ENCODE peak calls at places on chromosomes 5 and 9, in four cellular contexts. T, H, U and P are unnamed samples.

GRCh38 chr5:6868170-6868569 is 154.9 kb downstream of the TENT4A start:
- DNase-seq in T (no peak), H (no peak), U (no peak), P (peak)

GRCh38 chr5:67983251-67983941 is 232.2 kb upstream of the PIK3R1 start:
- DNase-seq in T (no peak), H (no peak), U (no peak), P (no peak)

GRCh38 chr9:129089246-129089645 is 8.3 kb downstream of the DOLPP1 start:
- DNase-seq in T (no peak), H (no peak), U (no peak), P (no peak)

GRCh38 chr5:98314262-98314661 is 459.2 kb upstream of the RGMB start:
- DNase-seq in T (no peak), H (no peak), U (no peak), P (no peak)

GRCh38 chr9:77534376-77535057 is 113.6 kb downstream of the GNA14 start:
- DNase-seq in T (peak), H (peak), U (no peak), P (no peak)

GRCh38 chr5:169801324-169801777 is 164.3 kb downstream of the DOCK2 start:
- DNase-seq in T (peak), H (no peak), U (no peak), P (no peak)

GRCh38 chr9:88476491-88477271 is 58.3 kb upstream of the NXNL2 start:
- DNase-seq in T (no peak), H (no peak), U (peak), P (no peak)

GRCh38 chr5:65483474-65484346 is 2.0 kb upstream of the ADAMTS6 start:
- DNase-seq in T (peak), H (peak), U (peak), P (peak)

GRCh38 chr5:169029661-169030274 is 271.2 kb downstream of the SLIT3 start:
- DNase-seq in T (no peak), H (no peak), U (no peak), P (no peak)

GRCh38 chr5:59322887-59323286 is 570.6 kb downstream of the PDE4D start:
- DNase-seq in T (no peak), H (no peak), U (no peak), P (no peak)

GRCh38 chr9:16625831-16626230 is 244.6 kb downstream of the BNC2 start:
- DNase-seq in T (no peak), H (no peak), U (no peak), P (no peak)

DNA sequence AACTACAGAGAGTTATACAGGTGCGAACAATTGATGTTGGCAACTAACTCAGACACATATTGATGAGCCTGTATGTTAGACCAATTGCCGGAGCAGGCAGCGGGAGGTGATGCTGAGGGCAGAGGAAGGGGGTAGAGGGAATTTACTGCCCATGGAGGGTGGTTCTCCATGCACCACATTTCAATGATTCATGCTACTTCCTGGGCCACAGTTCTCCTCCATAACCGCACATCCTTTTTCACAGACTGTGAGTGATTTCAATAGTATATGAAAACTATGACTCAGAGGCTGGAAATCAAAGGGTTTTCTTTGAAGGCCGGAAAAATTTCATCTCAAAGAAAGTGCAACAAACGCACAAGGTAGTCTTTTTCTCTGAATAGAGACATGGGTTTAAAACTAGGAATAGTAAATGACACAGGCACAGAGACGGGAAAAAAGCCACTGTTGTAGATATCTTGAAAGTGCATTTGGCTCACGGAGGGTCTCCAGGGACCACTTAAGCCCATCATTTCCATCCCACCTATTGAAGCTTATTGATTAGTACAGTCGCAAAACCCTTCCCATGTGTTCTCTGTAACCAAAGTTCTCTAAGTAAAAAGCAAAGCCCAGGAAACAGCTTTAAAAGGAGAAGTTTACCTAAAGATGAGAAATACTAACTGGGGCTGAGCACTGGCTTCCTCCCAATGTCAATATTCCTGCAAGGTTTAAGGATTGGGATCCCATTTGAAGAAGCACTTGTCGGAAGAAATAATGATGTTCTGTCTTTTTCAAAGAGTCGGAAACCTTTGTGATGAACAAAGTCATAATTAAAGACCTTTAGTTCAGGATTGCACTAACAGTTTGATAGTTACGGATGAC is 28.0 kb upstream of the ADAM19 start:
- DNase-seq in T (peak), H (peak), U (no peak), P (no peak)
- TF ChIP-seq PBX3 in T (no peak), H (no peak), U (no peak), P (peak)

GRCh38 chr9:110115341-110115820 is 92.6 kb downstream of the C9orf152 start:
- DNase-seq in T (no peak), H (no peak), U (no peak), P (no peak)

GRCh38 chr9:110114888-110115259 is 93.1 kb downstream of the C9orf152 start:
- DNase-seq in T (no peak), H (no peak), U (no peak), P (no peak)

GRCh38 chr9:110111868-110112267 is 96.1 kb downstream of the C9orf152 start:
- DNase-seq in T (no peak), H (no peak), U (no peak), P (no peak)

GRCh38 chr9:110114086-110114887 is 93.7 kb downstream of the C9orf152 start:
- DNase-seq in T (no peak), H (peak), U (no peak), P (no peak)

DNA sequence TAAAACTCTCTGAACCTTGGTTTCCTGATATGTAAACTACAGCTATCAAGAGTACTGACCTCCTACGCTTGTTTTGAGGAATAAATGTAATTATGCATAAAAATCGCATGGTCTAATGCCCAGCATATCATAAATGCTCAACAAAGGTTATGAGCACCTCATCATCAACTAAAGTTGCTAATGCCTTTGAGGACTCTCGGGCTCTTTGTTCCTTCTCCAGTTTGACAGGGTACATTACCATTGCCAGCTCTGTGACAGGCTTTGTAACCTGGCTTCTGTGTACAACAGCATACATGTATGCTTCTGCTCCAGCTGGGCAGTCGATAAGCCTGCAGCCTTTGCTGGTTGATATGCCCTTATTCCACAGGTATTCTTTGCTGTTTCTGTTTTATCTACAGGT is 95.2 kb downstream of the C9orf152 start:
- DNase-seq in T (no peak), H (no peak), U (no peak), P (no peak)
- TF ChIP-seq PBX3 in T (no peak), H (no peak), U (no peak), P (no peak)

GRCh38 chr5:165642366-165642765 is 2136.9 kb downstream of the MAT2B start:
- DNase-seq in T (no peak), H (no peak), U (no peak), P (no peak)
- TF ChIP-seq PBX3 in T (no peak), H (no peak), U (no peak), P (no peak)

DNA sequence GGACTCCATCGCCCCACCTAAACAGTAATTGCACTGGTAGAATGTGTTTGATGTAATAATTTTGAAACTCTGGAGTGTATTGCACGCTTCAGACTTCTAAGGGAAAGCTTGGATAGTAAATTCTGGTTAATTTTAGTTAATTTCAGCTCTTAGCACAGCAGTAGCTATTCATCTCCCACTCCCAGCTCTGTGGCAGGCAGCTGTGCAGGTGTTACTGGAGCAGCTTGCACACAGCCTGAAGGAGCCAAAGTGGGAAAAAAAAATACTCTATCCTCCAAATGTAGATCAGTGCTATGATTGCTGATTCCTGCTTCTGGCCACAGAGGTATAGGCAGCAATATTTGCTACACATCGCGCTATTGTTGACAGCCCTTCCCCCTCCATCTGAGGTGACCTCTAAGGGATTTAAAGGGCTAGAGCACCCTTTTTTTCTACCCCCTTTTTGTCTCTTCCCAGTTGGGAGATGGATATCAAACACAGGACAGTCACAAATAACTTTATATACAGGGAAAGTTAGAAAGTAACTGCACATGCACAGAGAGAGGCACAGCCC is 97.4 kb downstream of the KCTD16 start:
- DNase-seq in T (no peak), H (no peak), U (no peak), P (no peak)
- TF ChIP-seq PBX3 in T (no peak), H (no peak), U (no peak), P (no peak)

GRCh38 chr5:119344231-119344630 is 11.6 kb upstream of the TNFAIP8 start:
- DNase-seq in T (no peak), H (no peak), U (no peak), P (no peak)
- TF ChIP-seq PBX3 in T (no peak), H (no peak), U (no peak), P (no peak)

GRCh38 chr9:133477992-133478850 is 678 bp downstream of the SLC2A6 start:
- DNase-seq in T (no peak), H (peak), U (no peak), P (no peak)

GRCh38 chr9:133476531-133476930 is 2.4 kb downstream of the SLC2A6 start:
- DNase-seq in T (no peak), H (no peak), U (no peak), P (no peak)

GRCh38 chr9:133476941-133477340 is 2.0 kb downstream of the SLC2A6 start:
- DNase-seq in T (no peak), H (no peak), U (no peak), P (no peak)

GRCh38 chr9:133476036-133476435 is 2.9 kb downstream of the SLC2A6 start:
- DNase-seq in T (no peak), H (no peak), U (no peak), P (no peak)

GRCh38 chr9:133477461-133477860 is 1.4 kb downstream of the SLC2A6 start:
- DNase-seq in T (no peak), H (no peak), U (no peak), P (no peak)
- TF ChIP-seq PBX3 in T (no peak), H (no peak), U (no peak), P (no peak)

DNA sequence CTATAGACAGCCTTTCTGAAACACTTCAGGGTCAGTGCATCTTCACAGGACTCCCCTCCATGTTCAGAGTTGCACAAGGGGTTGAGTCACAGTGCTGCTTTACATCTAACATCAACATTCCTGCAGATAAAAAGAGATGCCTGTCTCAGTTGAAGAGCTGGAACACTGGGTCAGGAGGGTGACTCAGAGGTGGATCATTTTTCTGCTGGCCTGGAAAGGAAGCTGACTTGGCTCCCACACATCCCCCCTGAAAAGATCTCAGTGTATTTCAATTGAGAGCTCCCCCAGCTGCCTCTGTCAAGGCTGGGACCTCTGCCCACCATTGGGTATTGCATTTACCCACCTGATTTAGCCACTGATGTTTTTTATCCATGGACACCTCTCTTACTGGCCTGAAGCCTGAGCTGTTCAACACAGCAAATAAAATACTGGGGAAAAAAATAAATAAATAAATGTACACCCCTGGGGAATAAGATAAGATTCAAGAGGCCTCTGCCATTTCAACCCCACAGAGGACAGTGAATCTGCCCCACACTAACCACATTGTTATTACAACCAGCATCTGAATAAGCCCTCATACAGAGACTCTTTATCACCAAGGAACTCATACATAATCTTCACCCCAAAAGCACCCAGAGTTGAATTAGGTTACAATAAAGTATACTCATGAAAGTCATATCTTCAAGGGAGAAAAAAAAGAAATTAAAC is 716.4 kb downstream of the SEMA5A start:
- DNase-seq in T (peak), H (no peak), U (no peak), P (no peak)
- TF ChIP-seq PBX3 in T (no peak), H (no peak), U (no peak), P (peak)

DNA sequence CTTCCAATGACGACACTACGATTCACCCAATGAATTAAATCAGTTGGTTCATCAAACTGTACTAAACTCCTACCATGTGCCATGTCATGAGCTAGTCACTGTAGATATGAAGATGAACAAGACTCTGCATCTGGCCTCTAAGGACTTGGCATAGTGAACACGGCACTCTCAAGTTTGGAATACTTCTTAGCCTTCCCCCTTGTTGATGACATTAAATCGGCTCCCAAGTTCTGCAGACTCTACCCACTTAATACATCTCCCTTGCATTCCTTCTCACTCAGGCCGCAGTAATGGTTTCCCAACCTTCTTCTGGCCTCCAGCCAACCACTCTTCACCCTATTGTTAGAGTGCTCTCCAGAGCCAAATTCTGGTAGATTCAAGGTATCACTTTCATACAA is 184.7 kb downstream of the MAPKAP1 start:
- DNase-seq in T (no peak), H (no peak), U (no peak), P (no peak)
- TF ChIP-seq PBX3 in T (no peak), H (no peak), U (no peak), P (peak)

GRCh38 chr5:26942481-26942880 is 95.9 kb downstream of the CDH9 start:
- DNase-seq in T (peak), H (no peak), U (no peak), P (no peak)
- TF ChIP-seq PBX3 in T (no peak), H (no peak), U (no peak), P (no peak)

DNA sequence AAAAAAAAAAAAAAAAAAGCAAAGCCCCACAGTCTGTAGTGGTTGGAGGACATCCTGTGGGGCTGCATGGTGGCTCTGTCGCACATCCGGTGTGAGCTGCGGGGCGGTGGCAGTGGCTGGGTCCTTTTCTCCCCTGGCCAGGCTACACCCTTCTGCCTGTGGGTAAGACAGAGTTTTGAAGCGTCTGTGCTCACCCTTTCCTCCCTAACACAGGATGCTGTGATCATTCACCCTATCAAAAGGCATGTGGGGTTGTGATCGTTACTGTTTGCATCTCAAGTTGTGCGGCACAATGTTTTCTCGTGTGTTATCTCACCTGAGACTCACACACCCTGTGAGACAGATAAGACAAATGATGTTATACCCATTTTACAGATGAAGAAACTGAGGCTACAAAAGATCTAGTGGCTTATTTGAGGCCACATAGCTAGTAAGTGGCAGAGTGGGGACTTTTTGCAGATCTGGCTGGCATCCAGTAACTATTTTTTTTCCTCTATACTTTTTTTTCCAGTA is 17.5 kb downstream of the IRF1 start:
- DNase-seq in T (no peak), H (no peak), U (no peak), P (no peak)
- TF ChIP-seq PBX3 in T (no peak), H (no peak), U (no peak), P (no peak)